ENCODE peak calls at places on chromosomes 6 and 20, in ten cellular contexts. P is fibroblast of lung; H is lung; M is mesendoderm; W is CD8-positive, alpha-beta memory T cell; X is naive thymus-derived CD4-positive, alpha-beta T cell; V is psoas muscle; I is HCT116; N is cardiac muscle cell; J is heart right ventricle. E is an unnamed sample. For H3K36me3, the result is how much of the 10 kb centered on the place peaks cover.

GRCh38 chr6:104705095-104705707 is 154.5 kb downstream of the HACE1 start:
- DNase-seq in P (peak), H (no peak), M (peak), W (peak), X (peak), V (no peak), I (no peak), N (peak), J (peak), E (no peak)

GRCh38 chr20:3911956-3912355 is 22.8 kb downstream of the PANK2 start:
- DNase-seq in P (no peak), H (peak), M (peak), W (no peak), X (no peak), V (no peak), I (no peak), N (no peak), J (no peak), E (no peak)

GRCh38 chr6:44052419-44053011 is 74.7 kb downstream of the MRPL14 start:
- DNase-seq in P (peak), H (no peak), M (peak), W (no peak), X (no peak), V (peak), I (no peak), N (peak), J (no peak), E (no peak)

GRCh38 chr6:5994234-5994998 is 12.3 kb downstream of the NRN1 start:
- DNase-seq in P (no peak), H (no peak), M (peak), W (no peak), X (no peak), V (no peak), I (no peak), N (no peak), J (no peak), E (no peak)

GRCh38 chr6:161422710-161423109 is 148.8 kb upstream of the AGPAT4 start:
- DNase-seq in P (peak), H (no peak), M (no peak), W (no peak), X (no peak), V (no peak), I (no peak), N (no peak), J (no peak), E (no peak)

GRCh38 chr20:61956396-61957342 is 109.0 kb downstream of the TAF4 start:
- DNase-seq in P (peak), H (no peak), M (no peak), W (no peak), X (no peak), V (no peak), I (no peak), N (no peak), J (no peak), E (no peak)

GRCh38 chr6:30847971-30848441 is 36.3 kb upstream of the DDR1 start:
- DNase-seq in P (no peak), H (no peak), M (peak), W (no peak), X (no peak), V (no peak), I (no peak), N (no peak), J (no peak), E (no peak)

GRCh38 chr20:43508106-43508505 is 609 bp downstream of the L3MBTL1 start:
- DNase-seq in P (no peak), H (no peak), M (peak), W (no peak), X (no peak), V (no peak), I (no peak), N (no peak), J (no peak), E (no peak)

GRCh38 chr20:46001498-46001897 is 7.2 kb upstream of the MMP9 start:
- DNase-seq in P (no peak), H (no peak), M (no peak), W (no peak), X (no peak), V (no peak), I (no peak), N (no peak), J (no peak), E (no peak)

GRCh38 chr6:73180076-73180717 is 45.1 kb downstream of the KHDC1L start:
- DNase-seq in P (peak), H (no peak), M (no peak), W (no peak), X (no peak), V (no peak), I (no peak), N (no peak), J (no peak), E (no peak)

GRCh38 chr6:34460796-34461507 is 4.9 kb upstream of the PACSIN1 start:
- DNase-seq in P (no peak), H (no peak), M (peak), W (no peak), X (no peak), V (no peak), I (no peak), N (no peak), J (no peak), E (no peak)

GRCh38 chr6:34340394-34340793 is 52.1 kb downstream of the NUDT3 start:
- DNase-seq in P (no peak), H (no peak), M (no peak), W (no peak), X (no peak), V (no peak), I (no peak), N (no peak), J (no peak), E (no peak)

GRCh38 chr6:150185697-150186096 is 42.9 kb downstream of the PPP1R14C start:
- DNase-seq in P (no peak), H (no peak), M (no peak), W (no peak), X (no peak), V (no peak), I (no peak), N (no peak), J (no peak), E (no peak)

GRCh38 chr6:36886948-36887347 is 1.2 kb downstream of the C6orf89 start:
- DNase-seq in P (no peak), H (no peak), M (no peak), W (no peak), X (no peak), V (no peak), I (no peak), N (no peak), J (no peak), E (no peak)

GRCh38 chr6:84652356-84653026 is 111.9 kb downstream of the TBX18 start:
- DNase-seq in P (peak), H (no peak), M (no peak), W (no peak), X (no peak), V (no peak), I (no peak), N (peak), J (no peak), E (no peak)

GRCh38 chr6:125746731-125747588 is 2.5 kb upstream of the HEY2 start:
- DNase-seq in P (peak), H (peak), M (peak), W (peak), X (peak), V (peak), I (no peak), N (peak), J (peak), E (peak)

GRCh38 chr6:42820509-42821340 is 38.9 kb downstream of the BICRAL start:
- DNase-seq in P (no peak), H (no peak), M (peak), W (no peak), X (no peak), V (peak), I (no peak), N (no peak), J (peak), E (no peak)

GRCh38 chr6:7042654-7043545 is 64.9 kb upstream of the RREB1 start:
- DNase-seq in P (no peak), H (no peak), M (peak), W (no peak), X (no peak), V (no peak), I (no peak), N (peak), J (no peak), E (no peak)

GRCh38 chr6:39086711-39087110 is 28.3 kb downstream of the SAYSD1 start:
- DNase-seq in P (no peak), H (no peak), M (no peak), W (no peak), X (no peak), V (no peak), I (no peak), N (no peak), J (no peak), E (no peak)

GRCh38 chr20:5864428-5864827 is 85.9 kb downstream of the TRMT6 start:
- DNase-seq in P (no peak), H (no peak), M (no peak), W (no peak), X (no peak), V (peak), I (no peak), N (no peak), J (no peak), E (no peak)

GRCh38 chr20:62069741-62070216 is 4.1 kb upstream of the TAF4 start:
- DNase-seq in P (peak), H (no peak), M (no peak), W (no peak), X (no peak), V (no peak), I (no peak), N (peak), J (no peak), E (no peak)

GRCh38 chr6:9295641-9296040 is 860.3 kb upstream of the SLC35B3 start:
- DNase-seq in P (no peak), H (no peak), M (no peak), W (no peak), X (no peak), V (no peak), I (no peak), N (no peak), J (no peak), E (no peak)

GRCh38 chr20:62929051-62929538 is 2.8 kb upstream of the DIDO1 start:
- DNase-seq in P (peak), H (peak), M (peak), W (peak), X (peak), V (peak), I (no peak), N (peak), J (peak), E (peak)

GRCh38 chr6:141878686-141879085 is 254.0 kb upstream of the GJE1 start:
- DNase-seq in P (no peak), H (no peak), M (no peak), W (no peak), X (no peak), V (no peak), I (no peak), N (no peak), J (no peak), E (no peak)

GRCh38 chr6:109238405-109238804 is 143.1 kb downstream of the CEP57L1 start:
- DNase-seq in P (no peak), H (no peak), M (no peak), W (no peak), X (no peak), V (no peak), I (no peak), N (no peak), J (no peak), E (no peak)

GRCh38 chr6:14396826-14397517 is 279.4 kb downstream of the CD83 start:
- DNase-seq in P (peak), H (no peak), M (peak), W (no peak), X (no peak), V (peak), I (no peak), N (peak), J (no peak), E (peak)

GRCh38 chr6:18343741-18344140 is 43.4 kb upstream of the RNF144B start:
- DNase-seq in P (peak), H (no peak), M (no peak), W (no peak), X (no peak), V (no peak), I (no peak), N (peak), J (no peak), E (no peak)

GRCh38 chr20:41119593-41120561 is 17.5 kb upstream of the PLCG1 start:
- DNase-seq in P (no peak), H (no peak), M (no peak), W (no peak), X (no peak), V (no peak), I (no peak), N (no peak), J (no peak), E (no peak)

DNA sequence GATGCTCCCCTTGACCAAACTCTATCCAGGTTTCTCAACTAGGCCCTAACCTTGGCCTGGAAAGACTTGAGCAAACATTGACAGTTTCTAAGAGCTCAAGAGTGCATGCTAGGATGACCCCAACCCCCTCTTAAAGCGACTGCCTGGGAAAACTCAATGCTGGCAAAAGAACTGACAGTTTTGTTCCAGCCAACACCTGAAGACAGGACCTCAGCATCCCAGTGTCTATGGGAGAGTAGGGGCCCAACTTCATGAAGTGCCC is 119.9 kb downstream of the ZMYND8 start:
- DNase-seq in P (no peak), H (no peak), M (no peak), W (no peak), X (no peak), V (no peak), I (no peak), N (no peak), J (no peak), E (no peak)
- H3K36me3 ChIP-seq in P (under half), H (under half), M (under half), W (half or more), X (half or more), V (under half), I (under half), N (under half), J (half or more), E (under half)

DNA sequence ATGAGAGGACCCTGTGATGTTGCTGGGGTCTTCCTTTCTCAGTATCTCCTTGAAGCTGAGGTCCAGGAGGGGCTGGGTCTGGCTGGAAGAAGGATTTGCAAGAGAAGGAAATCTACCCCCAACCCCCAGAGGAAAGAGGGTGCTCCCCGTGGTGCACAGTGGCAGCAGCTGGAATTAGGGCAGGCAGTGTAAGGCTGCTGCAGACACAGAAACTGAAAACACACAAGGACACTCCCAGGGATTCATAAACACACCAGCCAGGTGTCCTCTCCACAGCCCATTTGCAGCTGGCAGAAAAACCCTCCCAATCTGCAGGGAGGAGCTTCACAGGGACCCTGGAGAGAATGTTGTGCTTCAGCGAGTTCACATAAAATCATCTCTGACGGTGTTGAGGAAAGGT is 297.2 kb downstream of the CDH26 start:
- DNase-seq in P (no peak), H (no peak), M (no peak), W (no peak), X (no peak), V (no peak), I (no peak), N (no peak), J (no peak), E (no peak)
- H3K4me3 ChIP-seq in P (no peak), H (no peak), M (no peak), W (no peak), X (no peak), V (no peak), I (no peak), N (no peak), J (no peak), E (no peak)

GRCh38 chr6:15496345-15497131 is 166.3 kb downstream of the DTNBP1 start:
- DNase-seq in P (no peak), H (no peak), M (no peak), W (no peak), X (no peak), V (no peak), I (no peak), N (no peak), J (no peak), E (no peak)
- H3K36me3 ChIP-seq in P (under half), H (under half), M (under half), W (under half), X (half or more), V (under half), I (under half), N (under half), J (half or more), E (under half)

GRCh38 chr6:2857580-2858337 is 16.1 kb upstream of the SERPINB1 start:
- DNase-seq in P (peak), H (no peak), M (peak), W (peak), X (peak), V (no peak), I (peak), N (peak), J (peak), E (peak)
- H3K4me3 ChIP-seq in P (no peak), H (no peak), M (no peak), W (peak), X (peak), V (no peak), I (peak), N (no peak), J (no peak), E (peak)

E was measured in GM06990.